ENCODE peak calls at places on chromosomes 1 and 21, in five cellular contexts. Z, S, L, C and O are unnamed samples.

GRCh38 chr1:178530037-178530402 is 17.1 kb downstream of the TEX35 start:
- DNase-seq in Z (no peak), S (peak), L (no peak), C (no peak), O (no peak)

GRCh38 chr1:92929461-92929860 is 31.8 kb downstream of the DIPK1A start:
- DNase-seq in Z (peak), S (no peak), L (no peak), C (no peak), O (no peak)

GRCh38 chr21:29904359-29905282 is 35.2 kb downstream of the GRIK1 start:
- DNase-seq in Z (no peak), S (peak), L (peak), C (no peak), O (no peak)

GRCh38 chr1:8026976-8027747 is 1.1 kb upstream of the ERRFI1 start:
- DNase-seq in Z (no peak), S (peak), L (peak), C (no peak), O (no peak)

GRCh38 chr21:39612233-39613028 is at the start of gene B3GALT5:
- DNase-seq in Z (peak), S (peak), L (peak), C (peak), O (peak)

GRCh38 chr1:24642481-24643361 is at the start of gene SRRM1:
- DNase-seq in Z (peak), S (peak), L (peak), C (peak), O (peak)

GRCh38 chr1:1216770-1217620 is 3.0 kb upstream of the TNFRSF4 start:
- DNase-seq in Z (no peak), S (no peak), L (no peak), C (no peak), O (no peak)

GRCh38 chr1:54337928-54338327 is 68.3 kb downstream of the SSBP3 start:
- DNase-seq in Z (no peak), S (no peak), L (no peak), C (no peak), O (no peak)

GRCh38 chr1:156371553-156372264 is 2.7 kb downstream of the RHBG start:
- DNase-seq in Z (peak), S (no peak), L (no peak), C (no peak), O (no peak)

GRCh38 chr1:200021537-200022238 is 5.8 kb upstream of the NR5A2 start:
- DNase-seq in Z (no peak), S (no peak), L (no peak), C (no peak), O (no peak)

GRCh38 chr1:218479436-218480115 is 134.4 kb downstream of the TGFB2 start:
- DNase-seq in Z (no peak), S (peak), L (no peak), C (no peak), O (no peak)

DNA sequence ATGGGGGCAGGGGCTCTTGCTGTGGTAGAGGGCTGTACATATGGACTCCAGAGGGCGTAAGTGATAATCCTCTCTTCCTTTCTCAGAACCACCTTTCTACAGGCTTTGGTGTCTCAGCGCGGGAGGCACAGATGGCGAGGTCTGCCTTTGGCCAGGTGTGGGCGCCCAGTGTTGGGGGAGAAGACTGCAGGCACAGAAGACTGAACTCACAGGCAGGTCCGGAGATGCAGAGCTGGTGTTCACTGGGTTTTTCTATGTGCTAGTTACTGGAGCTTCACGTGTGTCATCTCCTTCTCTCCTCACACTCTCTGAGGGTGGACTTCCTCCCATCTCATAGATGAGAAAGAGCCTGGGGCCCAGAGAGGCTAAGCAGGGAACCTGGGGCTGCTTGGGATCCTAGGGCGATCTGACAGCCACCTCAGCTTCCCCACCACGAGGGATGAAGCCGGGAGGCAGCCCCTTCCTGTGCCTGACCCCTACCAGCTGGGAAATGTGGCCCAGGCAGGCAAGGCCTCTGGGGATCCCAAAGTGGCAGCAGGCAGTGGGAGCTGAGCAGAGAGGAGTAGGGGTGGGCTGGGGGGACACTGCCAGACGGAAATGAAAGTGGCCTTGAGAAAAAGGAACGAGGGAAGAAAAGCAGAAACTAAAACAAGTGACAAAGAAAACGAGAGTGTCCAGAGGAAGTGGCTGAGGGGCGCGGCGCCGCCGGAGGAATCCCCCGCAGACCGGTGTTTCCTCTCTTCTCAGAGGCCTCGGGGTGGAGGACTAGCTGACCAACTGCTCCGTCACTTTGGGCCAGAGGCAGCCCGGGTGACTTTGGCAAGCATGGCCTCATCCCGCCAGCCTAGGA is 191.6 kb downstream of the HIVEP3 start:
- DNase-seq in Z (peak), S (no peak), L (peak), C (no peak), O (no peak)
- TF ChIP-seq CTCF in Z (peak), S (no peak), L (no peak), C (no peak), O (no peak)

GRCh38 chr1:175129997-175130648 is 62.5 kb downstream of the KIAA0040 start:
- DNase-seq in Z (no peak), S (no peak), L (peak), C (no peak), O (no peak)
- TF ChIP-seq CTCF in Z (no peak), S (no peak), L (no peak), C (peak), O (no peak)

GRCh38 chr1:229557913-229558414 is 543 bp downstream of the ABCB10 start:
- DNase-seq in Z (peak), S (no peak), L (peak), C (peak), O (peak)
- TF ChIP-seq CTCF in Z (peak), S (peak), L (no peak), C (no peak), O (no peak)

DNA sequence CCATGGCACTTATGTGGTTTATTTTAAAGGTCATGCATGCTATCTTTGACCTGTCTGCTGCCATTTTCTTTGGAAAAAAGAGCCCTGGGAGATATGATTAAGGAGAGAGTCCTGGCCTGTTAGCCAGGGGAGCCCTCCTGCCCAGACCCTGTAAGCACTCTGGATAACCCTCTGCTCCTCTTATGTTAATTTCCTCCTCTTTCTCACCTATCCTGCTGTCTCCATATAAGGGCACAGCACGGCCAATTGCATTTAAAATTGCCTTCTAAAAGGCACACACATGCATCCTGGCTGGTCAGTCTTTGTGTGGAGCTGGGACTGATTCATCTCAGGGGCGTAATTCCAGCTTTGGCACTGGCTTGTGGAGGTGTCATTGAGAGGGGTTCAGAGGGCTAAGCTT is 158.8 kb downstream of the ST6GALNAC5 start:
- DNase-seq in Z (no peak), S (no peak), L (no peak), C (no peak), O (no peak)
- TF ChIP-seq CTCF in Z (no peak), S (no peak), L (no peak), C (no peak), O (no peak)

DNA sequence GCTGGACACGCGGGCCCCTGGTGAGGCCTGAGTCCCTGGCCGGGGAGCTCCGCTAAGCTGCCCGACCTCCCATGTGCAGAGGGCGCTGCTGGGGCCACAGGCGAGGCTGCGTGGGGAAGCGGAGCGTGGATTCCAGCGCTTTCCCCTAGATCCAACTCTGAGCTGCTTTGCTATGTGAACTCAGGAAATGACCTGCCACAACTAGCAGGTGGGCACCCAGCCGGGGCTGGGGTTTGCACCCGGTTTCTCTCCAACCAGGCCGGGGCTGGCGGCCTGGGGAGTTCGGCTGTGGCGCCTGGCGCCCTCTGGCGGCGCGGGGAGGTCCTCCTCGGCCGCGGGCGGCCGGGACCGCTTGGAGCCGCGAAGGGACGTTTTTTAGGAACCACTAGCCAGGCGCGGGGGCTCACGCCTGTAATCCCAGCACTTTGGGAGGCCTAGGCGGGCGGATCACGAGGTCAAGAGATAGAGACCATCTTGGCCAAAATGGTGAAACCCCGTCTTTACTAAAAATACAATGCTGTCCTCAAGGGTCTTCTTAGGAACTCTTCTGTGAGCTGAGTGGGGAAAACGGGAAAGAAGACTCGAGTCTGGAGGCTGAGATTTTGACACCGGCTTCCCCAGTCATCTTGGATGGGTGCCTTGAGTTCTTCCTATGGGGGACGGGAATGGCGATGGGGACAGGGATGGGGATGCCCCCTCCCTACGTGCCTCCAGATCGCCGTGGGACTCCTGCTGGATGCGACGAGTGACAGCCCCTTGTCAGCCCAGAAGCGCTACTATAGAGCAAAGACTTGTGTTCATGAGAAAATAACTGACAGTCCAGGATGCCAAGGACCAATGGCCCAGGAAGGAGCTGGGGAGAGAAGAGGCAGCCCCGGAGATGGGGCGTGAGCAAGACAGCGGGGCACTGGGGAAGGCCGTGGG is 12.6 kb downstream of the PYCR2 start:
- DNase-seq in Z (peak), S (peak), L (peak), C (peak), O (peak)
- TF ChIP-seq CTCF in Z (peak), S (peak), L (peak), C (peak), O (peak)

GRCh38 chr1:155000725-155001437 is 1.7 kb upstream of the ZBTB7B start:
- DNase-seq in Z (peak), S (peak), L (peak), C (peak), O (peak)
- TF ChIP-seq CTCF in Z (no peak), S (no peak), L (no peak), C (peak), O (no peak)

GRCh38 chr1:153272186-153272585 is 12.7 kb downstream of the LORICRIN start:
- DNase-seq in Z (no peak), S (no peak), L (no peak), C (no peak), O (no peak)

GRCh38 chr1:153277852-153278251 is 18.4 kb downstream of the LORICRIN start:
- DNase-seq in Z (peak), S (no peak), L (peak), C (no peak), O (no peak)
- TF ChIP-seq CTCF in Z (peak), S (peak), L (peak), C (peak), O (peak)

DNA sequence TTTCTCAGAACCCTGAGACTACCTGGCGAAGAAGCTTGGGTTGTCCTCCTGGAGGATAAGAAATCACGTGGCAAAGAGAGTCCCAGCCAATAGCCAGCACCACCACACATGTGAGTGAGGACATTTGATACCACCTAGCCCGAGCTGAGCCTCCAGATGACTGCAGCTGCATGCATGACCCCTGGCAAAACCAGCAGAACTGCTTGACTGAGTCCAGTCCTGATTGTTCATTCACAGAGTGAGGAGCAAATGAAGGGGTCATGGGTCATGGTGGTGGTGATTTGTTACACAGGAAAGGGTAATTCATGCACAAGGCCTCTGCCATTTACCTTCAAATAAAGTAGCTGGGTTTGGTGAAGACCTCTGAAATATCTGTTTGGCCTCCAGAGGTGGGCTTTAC is 163.1 kb downstream of the SLC35F3 start:
- DNase-seq in Z (no peak), S (no peak), L (no peak), C (no peak), O (no peak)
- TF ChIP-seq CTCF in Z (no peak), S (no peak), L (no peak), C (no peak), O (no peak)